ENCODE peak calls at places on chromosomes 3 and 15, in nine cellular contexts. I is fibroblast of lung, T is psoas muscle, Z is RWPE2, Q is endodermal cell, E is prostate gland, J is PC-9, D is right lobe of liver, H is stomach. B is an unnamed sample.

GRCh38 chr15:75693501-75694240 is 19.0 kb downstream of the CSPG4 start:
- DNase-seq in I (peak; percentile 84), T (no peak), Z (no peak), Q (no peak), E (no peak), J (no peak), D (no peak), H (no peak), B (no peak)

GRCh38 chr15:88166330-88166993 is 90.1 kb downstream of the NTRK3 start:
- DNase-seq in I (peak; percentile 33), T (no peak), Z (no peak), Q (peak; percentile 91), E (no peak), J (no peak), D (no peak), H (no peak), B (no peak)

GRCh38 chr3:49030331-49030730 is 1.1 kb upstream of the IMPDH2 start:
- DNase-seq in I (no peak), T (no peak), Z (no peak), Q (no peak), E (no peak), J (no peak), D (no peak), H (no peak), B (no peak)

GRCh38 chr3:111112913-111113312 is 41.3 kb downstream of the NECTIN3 start:
- DNase-seq in I (peak; percentile 34), T (no peak), Z (no peak), Q (peak; percentile 26), E (no peak), J (no peak), D (no peak), H (no peak), B (no peak)

GRCh38 chr3:51673181-51673801 is 2.2 kb downstream of the TEX264 start:
- DNase-seq in I (no peak), T (no peak), Z (peak; percentile 9), Q (no peak), E (no peak), J (no peak), D (no peak), H (peak; percentile 19), B (no peak)

GRCh38 chr3:16151109-16151508 is 23.4 kb upstream of the GALNT15 start:
- DNase-seq in I (peak; percentile 93), T (peak; percentile 86), Z (no peak), Q (no peak), E (no peak), J (no peak), D (peak; percentile 67), H (no peak), B (no peak)

GRCh38 chr3:88219138-88219792 is 69.5 kb downstream of the C3orf38 start:
- DNase-seq in I (peak; percentile 61), T (no peak), Z (no peak), Q (peak; percentile 86), E (no peak), J (no peak), D (no peak), H (peak; percentile 31), B (peak; percentile 31)

GRCh38 chr3:62134061-62134496 is 239.3 kb downstream of the FEZF2 start:
- DNase-seq in I (peak; percentile 27), T (peak; percentile 60), Z (no peak), Q (no peak), E (no peak), J (peak; percentile 62), D (no peak), H (peak; percentile 67), B (no peak)

GRCh38 chr3:75295013-75295412 is 369.1 kb upstream of the FRG2C start:
- DNase-seq in I (no peak), T (no peak), Z (no peak), Q (no peak), E (no peak), J (no peak), D (no peak), H (peak; percentile 36), B (no peak)

GRCh38 chr3:64459711-64460110 is 228.1 kb downstream of the ADAMTS9 start:
- DNase-seq in I (no peak), T (no peak), Z (no peak), Q (no peak), E (no peak), J (no peak), D (no peak), H (no peak), B (no peak)

GRCh38 chr3:119352863-119353527 is 58.8 kb downstream of the ARHGAP31 start:
- DNase-seq in I (peak; percentile 74), T (no peak), Z (no peak), Q (no peak), E (no peak), J (peak; percentile 66), D (no peak), H (no peak), B (no peak)

GRCh38 chr3:18442743-18443669 is 17.9 kb upstream of the SATB1 start:
- DNase-seq in I (no peak), T (no peak), Z (no peak), Q (no peak), E (no peak), J (no peak), D (no peak), H (no peak), B (no peak)

GRCh38 chr3:60073942-60074341 is 1024.1 kb upstream of the CFAP20DC start:
- DNase-seq in I (no peak), T (no peak), Z (no peak), Q (no peak), E (no peak), J (no peak), D (no peak), H (no peak), B (no peak)

GRCh38 chr3:60076307-60076706 is 1026.5 kb upstream of the CFAP20DC start:
- DNase-seq in I (peak; percentile 20), T (no peak), Z (no peak), Q (no peak), E (no peak), J (no peak), D (no peak), H (no peak), B (no peak)

GRCh38 chr3:60080648-60081047 is 1030.8 kb upstream of the CFAP20DC start:
- DNase-seq in I (no peak), T (no peak), Z (no peak), Q (no peak), E (no peak), J (no peak), D (no peak), H (no peak), B (no peak)

GRCh38 chr3:60081381-60082095 is 1031.7 kb upstream of the CFAP20DC start:
- DNase-seq in I (no peak), T (no peak), Z (no peak), Q (no peak), E (no peak), J (no peak), D (no peak), H (no peak), B (no peak)

GRCh38 chr3:60079076-60079475 is 1029.3 kb upstream of the CFAP20DC start:
- DNase-seq in I (no peak), T (no peak), Z (no peak), Q (no peak), E (no peak), J (no peak), D (no peak), H (no peak), B (no peak)
- TF ChIP-seq CTCF in I (no peak), T (no peak), Z (no peak), Q (no peak), E (no peak), J (no peak), D (no peak), H (no peak), B (no peak)

DNA sequence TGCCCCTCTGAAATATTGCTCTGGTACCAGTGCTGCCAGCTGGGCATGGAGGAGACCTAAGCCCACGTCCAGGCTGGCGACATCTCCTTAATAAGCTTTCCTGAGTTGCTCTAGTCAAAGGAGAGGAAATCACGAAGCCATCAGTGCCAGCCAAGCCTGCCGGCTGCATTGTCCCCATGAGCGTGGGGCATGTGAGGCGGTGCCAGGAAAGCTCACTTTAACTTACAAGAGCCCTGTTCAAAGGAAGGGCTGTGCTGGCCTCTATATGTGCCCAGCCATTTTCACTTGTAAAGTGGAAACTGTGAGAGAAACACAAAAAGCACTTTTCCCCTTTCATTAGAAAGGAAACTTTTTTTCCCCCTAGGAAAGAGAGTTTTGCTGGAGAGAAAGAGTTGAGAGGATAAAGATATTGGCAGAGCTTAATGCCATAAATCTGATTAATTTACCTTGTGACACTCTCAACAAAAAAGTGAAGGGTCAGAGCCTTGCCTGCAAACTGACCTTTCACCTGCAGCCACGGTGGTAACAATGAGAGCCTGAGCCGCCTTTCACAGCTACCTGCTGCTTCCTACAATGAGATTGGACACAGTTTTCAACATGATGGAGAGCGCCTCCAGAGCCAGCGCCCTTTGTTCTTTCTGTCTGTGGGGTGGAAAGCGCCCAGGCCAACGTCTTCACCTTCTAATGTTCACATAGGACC is 233.2 kb upstream of the HES1 start:
- DNase-seq in I (no peak), T (no peak), Z (no peak), Q (no peak), E (no peak), J (no peak), D (no peak), H (peak; percentile 43), B (no peak)
- H3K27me3 ChIP-seq in I (peaks cover 4% of the 10 kb centered on the region), T (no peaks in the 10 kb centered on the region), Z (no peaks in the 10 kb centered on the region), Q (no peaks in the 10 kb centered on the region), E (no peaks in the 10 kb centered on the region), J (no peaks in the 10 kb centered on the region), D (no peaks in the 10 kb centered on the region), H (no peaks in the 10 kb centered on the region), B (peaks cover 2% of the 10 kb centered on the region)

DNA sequence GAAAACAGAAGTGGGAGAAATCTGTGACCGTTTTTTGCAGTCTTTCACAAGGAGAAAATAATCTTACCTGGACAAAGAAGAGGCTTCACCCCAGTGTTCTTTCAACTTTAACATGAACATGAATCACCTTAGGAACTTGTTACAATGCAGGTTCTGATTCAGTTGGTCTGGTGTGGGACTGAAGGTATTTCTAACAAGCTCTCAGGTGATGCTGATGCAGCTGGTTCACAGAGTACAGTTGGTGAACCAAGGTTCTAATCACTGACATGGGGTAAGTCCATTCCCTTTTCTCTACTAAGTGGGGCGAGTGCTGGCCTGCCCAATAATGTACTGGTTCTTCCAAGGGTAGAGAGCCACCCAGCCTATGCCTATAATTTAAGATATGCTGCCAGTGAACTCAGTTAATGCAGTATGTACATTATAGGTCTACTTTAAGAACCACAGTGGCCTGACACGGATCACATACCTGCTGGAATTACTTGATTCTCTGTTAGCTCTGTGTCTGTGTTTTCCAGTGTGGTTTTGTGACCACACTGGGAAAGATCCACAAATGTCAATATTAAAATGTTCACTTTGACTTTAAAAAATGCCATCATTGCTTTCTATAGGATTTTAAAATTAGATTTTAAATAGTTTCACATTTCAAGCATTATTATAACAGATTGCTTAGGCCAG is 304.1 kb downstream of the ZNF621 start:
- DNase-seq in I (no peak), T (no peak), Z (no peak), Q (no peak), E (no peak), J (no peak), D (no peak), H (no peak), B (no peak)
- H3K4me3 ChIP-seq in I (no peak overlapping the region), T (no peak overlapping the region), Z (no peak overlapping the region), Q (no peak overlapping the region), E (no peak overlapping the region), J (no peak overlapping the region), D (no peak overlapping the region), H (no peak overlapping the region), B (no peak overlapping the region)

DNA sequence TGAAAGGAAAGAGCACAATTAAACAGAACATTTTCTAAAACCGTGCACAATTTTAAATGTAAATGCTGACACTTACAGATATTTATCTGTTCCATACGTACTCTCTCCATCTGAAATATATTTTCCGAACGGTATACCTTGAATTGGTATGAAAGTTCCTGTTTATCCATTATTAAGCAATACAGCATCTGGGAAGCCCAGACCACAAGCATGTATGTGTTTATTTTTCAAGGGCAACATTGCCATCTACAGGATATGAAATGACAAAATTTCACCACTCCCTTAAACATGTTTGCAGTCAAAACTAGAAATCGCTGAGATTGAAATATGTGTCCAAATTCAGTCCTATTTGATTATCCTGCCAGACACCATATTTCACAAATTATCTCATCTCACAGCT is 533.5 kb downstream of the TBL1XR1 start:
- DNase-seq in I (peak; percentile 76), T (no peak), Z (no peak), Q (no peak), E (peak; percentile 4), J (peak; percentile 65), D (no peak), H (no peak), B (peak; percentile 9)
- TF ChIP-seq CTCF in I (peak; percentile 38), T (peak; percentile 29), Z (peak; percentile 49), Q (peak; percentile 68), E (peak; percentile 43), J (peak; percentile 69), D (peak; percentile 34), H (no peak), B (peak; percentile 23)

B was measured in kidney epithelial cell.